ENCODE peak calls at places on chromosomes 4 and X, in five cellular contexts. N, B, V, D and J are unnamed samples.

GRCh38 chrX:37844622-37845021 is 2.7 kb downstream of the DYNLT3 start:
- DNase-seq in D (no peak), N (no peak), V (no peak), B (no peak), J (no peak)

GRCh38 chrX:53445977-53446376 is 11.8 kb upstream of the HSD17B10 start:
- DNase-seq in B (peak; percentile 52), V (peak; percentile 63), N (peak; percentile 14), D (no peak), J (peak; percentile 10)

GRCh38 chrX:147803948-147804347 is 107.8 kb upstream of the FMR1 start:
- DNase-seq in B (peak; percentile 1), D (peak; percentile 4), V (peak; percentile 0), N (no peak), J (peak; percentile 50)

GRCh38 chr4:153267915-153268694 is 63.9 kb downstream of the TRIM2 start:
- DNase-seq in B (peak; percentile 20), D (no peak), V (no peak), N (no peak), J (no peak)

GRCh38 chr4:55637272-55637820 is 1.2 kb upstream of the NMU start:
- DNase-seq in B (no peak), N (no peak), D (no peak), V (peak; percentile 10), J (no peak)

GRCh38 chrX:154793084-154793483 is 12.2 kb downstream of the MPP1 start:
- DNase-seq in V (no peak), B (no peak), D (no peak), N (no peak), J (no peak)

GRCh38 chr4:77193046-77193445 is 36.0 kb downstream of the CCNG2 start:
- DNase-seq in V (no peak), B (no peak), N (no peak), D (no peak), J (no peak)

GRCh38 chr4:36255575-36255974 is 11.3 kb upstream of the ARAP2 start:
- DNase-seq in N (peak; percentile 79), D (no peak), V (no peak), B (no peak), J (no peak)

GRCh38 chr4:186932196-186932595 is 208.5 kb upstream of the FAT1 start:
- DNase-seq in N (no peak), V (peak; percentile 21), B (no peak), D (no peak), J (no peak)

GRCh38 chr4:152039085-152039484 is 278.3 kb upstream of the GATB start:
- DNase-seq in D (no peak), N (no peak), V (no peak), B (no peak), J (no peak)

GRCh38 chr4:149296084-149296483 is 519.6 kb downstream of the IQCM start:
- DNase-seq in D (no peak), B (no peak), N (no peak), V (no peak), J (no peak)

GRCh38 chr4:110869862-110870577 is 247.1 kb upstream of the PITX2 start:
- DNase-seq in B (peak; percentile 1), V (peak; percentile 60), N (no peak), D (no peak), J (no peak)